ENCODE peak calls at places on chromosomes 3 and 15, in nine cellular contexts. One of them, this sample, is unnamed.
A peak's percentile ranks its signal among the peaks of the same experiment; 100 is the strongest.

GRCh38 chr3:32817195-32817560 is 619 bp upstream of the TRIM71 start:
- DNase-seq in hepatocyte: peak; percentile 68
- DNase-seq in stimulated activated naive CD8-positive, alpha-beta T cell treated with anti-CD3 and anti-CD28 coated beads, Interleukin-15, Interleukin-2, amounts not matched to agents 100 U/mL and 50 U/mL, for 24 hours: peak; percentile 24
- DNase-seq in uterus: no peak
- DNase-seq in activated CD8-positive, alpha-beta memory T cell treated with anti-CD3 and anti-CD28 coated beads, Interleukin-2, amount 50 U/mL, for 48 hours: peak; percentile 55
- DNase-seq in right lobe of liver: no peak
- DNase-seq in ovary: no peak
- DNase-seq in HFF-Myc: no peak
- DNase-seq in NCI-H2171 treated with DMSO at 0.1 percent for 48 hours: no peak
- DNase-seq in this sample: peak; percentile 33

GRCh38 chr3:171363211-171363610 is 97.0 kb downstream of the TNIK start:
- DNase-seq in hepatocyte: no peak
- DNase-seq in stimulated activated naive CD8-positive, alpha-beta T cell treated with anti-CD3 and anti-CD28 coated beads, Interleukin-15, Interleukin-2, amounts not matched to agents 100 U/mL and 50 U/mL, for 24 hours: no peak
- DNase-seq in uterus: no peak
- DNase-seq in activated CD8-positive, alpha-beta memory T cell treated with anti-CD3 and anti-CD28 coated beads, Interleukin-2, amount 50 U/mL, for 48 hours: no peak
- DNase-seq in right lobe of liver: no peak
- DNase-seq in ovary: no peak
- DNase-seq in HFF-Myc: no peak
- DNase-seq in NCI-H2171 treated with DMSO at 0.1 percent for 48 hours: no peak
- DNase-seq in this sample: no peak

GRCh38 chr3:181851063-181851462 is 139.3 kb downstream of the SOX2 start:
- DNase-seq in hepatocyte: peak; percentile 36
- DNase-seq in stimulated activated naive CD8-positive, alpha-beta T cell treated with anti-CD3 and anti-CD28 coated beads, Interleukin-15, Interleukin-2, amounts not matched to agents 100 U/mL and 50 U/mL, for 24 hours: no peak
- DNase-seq in uterus: no peak
- DNase-seq in activated CD8-positive, alpha-beta memory T cell treated with anti-CD3 and anti-CD28 coated beads, Interleukin-2, amount 50 U/mL, for 48 hours: no peak
- DNase-seq in right lobe of liver: no peak
- DNase-seq in ovary: no peak
- DNase-seq in HFF-Myc: no peak
- DNase-seq in NCI-H2171 treated with DMSO at 0.1 percent for 48 hours: peak; percentile 65
- DNase-seq in this sample: no peak

GRCh38 chr15:101288905-101289513 is 6.0 kb downstream of the SNRPA1 start:
- DNase-seq in hepatocyte: peak; percentile 72
- DNase-seq in stimulated activated naive CD8-positive, alpha-beta T cell treated with anti-CD3 and anti-CD28 coated beads, Interleukin-15, Interleukin-2, amounts not matched to agents 100 U/mL and 50 U/mL, for 24 hours: no peak
- DNase-seq in uterus: no peak
- DNase-seq in activated CD8-positive, alpha-beta memory T cell treated with anti-CD3 and anti-CD28 coated beads, Interleukin-2, amount 50 U/mL, for 48 hours: peak; percentile 28
- DNase-seq in right lobe of liver: no peak
- DNase-seq in ovary: no peak
- DNase-seq in HFF-Myc: no peak
- DNase-seq in NCI-H2171 treated with DMSO at 0.1 percent for 48 hours: peak; percentile 52
- DNase-seq in this sample: no peak

GRCh38 chr3:125643127-125643526 is 47.8 kb upstream of the OSBPL11 start:
- DNase-seq in hepatocyte: no peak
- DNase-seq in stimulated activated naive CD8-positive, alpha-beta T cell treated with anti-CD3 and anti-CD28 coated beads, Interleukin-15, Interleukin-2, amounts not matched to agents 100 U/mL and 50 U/mL, for 24 hours: no peak
- DNase-seq in uterus: no peak
- DNase-seq in activated CD8-positive, alpha-beta memory T cell treated with anti-CD3 and anti-CD28 coated beads, Interleukin-2, amount 50 U/mL, for 48 hours: no peak
- DNase-seq in right lobe of liver: no peak
- DNase-seq in ovary: no peak
- DNase-seq in HFF-Myc: no peak
- DNase-seq in NCI-H2171 treated with DMSO at 0.1 percent for 48 hours: no peak
- DNase-seq in this sample: no peak

GRCh38 chr3:41304603-41305002 is 105.3 kb downstream of the CTNNB1 start:
- DNase-seq in hepatocyte: peak; percentile 18
- DNase-seq in stimulated activated naive CD8-positive, alpha-beta T cell treated with anti-CD3 and anti-CD28 coated beads, Interleukin-15, Interleukin-2, amounts not matched to agents 100 U/mL and 50 U/mL, for 24 hours: no peak
- DNase-seq in uterus: no peak
- DNase-seq in activated CD8-positive, alpha-beta memory T cell treated with anti-CD3 and anti-CD28 coated beads, Interleukin-2, amount 50 U/mL, for 48 hours: no peak
- DNase-seq in right lobe of liver: peak; percentile 28
- DNase-seq in ovary: no peak
- DNase-seq in HFF-Myc: no peak
- DNase-seq in NCI-H2171 treated with DMSO at 0.1 percent for 48 hours: peak; percentile 20
- DNase-seq in this sample: no peak

GRCh38 chr15:89332446-89332845 is 2.2 kb downstream of the POLG start:
- DNase-seq in hepatocyte: no peak
- DNase-seq in stimulated activated naive CD8-positive, alpha-beta T cell treated with anti-CD3 and anti-CD28 coated beads, Interleukin-15, Interleukin-2, amounts not matched to agents 100 U/mL and 50 U/mL, for 24 hours: peak; percentile 43
- DNase-seq in uterus: no peak
- DNase-seq in activated CD8-positive, alpha-beta memory T cell treated with anti-CD3 and anti-CD28 coated beads, Interleukin-2, amount 50 U/mL, for 48 hours: no peak
- DNase-seq in right lobe of liver: no peak
- DNase-seq in ovary: no peak
- DNase-seq in HFF-Myc: no peak
- DNase-seq in NCI-H2171 treated with DMSO at 0.1 percent for 48 hours: no peak
- DNase-seq in this sample: no peak

GRCh38 chr15:95175914-95176658 is 944.7 kb downstream of the MCTP2 start:
- DNase-seq in hepatocyte: no peak
- DNase-seq in stimulated activated naive CD8-positive, alpha-beta T cell treated with anti-CD3 and anti-CD28 coated beads, Interleukin-15, Interleukin-2, amounts not matched to agents 100 U/mL and 50 U/mL, for 24 hours: no peak
- DNase-seq in uterus: no peak
- DNase-seq in activated CD8-positive, alpha-beta memory T cell treated with anti-CD3 and anti-CD28 coated beads, Interleukin-2, amount 50 U/mL, for 48 hours: no peak
- DNase-seq in right lobe of liver: no peak
- DNase-seq in ovary: no peak
- DNase-seq in HFF-Myc: no peak
- DNase-seq in NCI-H2171 treated with DMSO at 0.1 percent for 48 hours: no peak
- DNase-seq in this sample: no peak

GRCh38 chr3:71056327-71056726 is 527.2 kb downstream of the FOXP1 start:
- DNase-seq in hepatocyte: no peak
- DNase-seq in stimulated activated naive CD8-positive, alpha-beta T cell treated with anti-CD3 and anti-CD28 coated beads, Interleukin-15, Interleukin-2, amounts not matched to agents 100 U/mL and 50 U/mL, for 24 hours: no peak
- DNase-seq in uterus: no peak
- DNase-seq in activated CD8-positive, alpha-beta memory T cell treated with anti-CD3 and anti-CD28 coated beads, Interleukin-2, amount 50 U/mL, for 48 hours: no peak
- DNase-seq in right lobe of liver: no peak
- DNase-seq in ovary: no peak
- DNase-seq in HFF-Myc: no peak
- DNase-seq in NCI-H2171 treated with DMSO at 0.1 percent for 48 hours: no peak
- DNase-seq in this sample: no peak

GRCh38 chr15:66293419-66294156 is at the start of gene DIS3L:
- DNase-seq in hepatocyte: peak; percentile 80
- DNase-seq in stimulated activated naive CD8-positive, alpha-beta T cell treated with anti-CD3 and anti-CD28 coated beads, Interleukin-15, Interleukin-2, amounts not matched to agents 100 U/mL and 50 U/mL, for 24 hours: peak; percentile 71
- DNase-seq in uterus: peak; percentile 37
- DNase-seq in activated CD8-positive, alpha-beta memory T cell treated with anti-CD3 and anti-CD28 coated beads, Interleukin-2, amount 50 U/mL, for 48 hours: peak; percentile 84
- DNase-seq in right lobe of liver: peak; percentile 68
- DNase-seq in ovary: peak; percentile 46
- DNase-seq in HFF-Myc: no peak
- DNase-seq in NCI-H2171 treated with DMSO at 0.1 percent for 48 hours: peak; percentile 65
- DNase-seq in this sample: peak; percentile 71

GRCh38 chr3:127484601-127485388 is 105.7 kb downstream of the TPRA1 start:
- DNase-seq in hepatocyte: no peak
- DNase-seq in stimulated activated naive CD8-positive, alpha-beta T cell treated with anti-CD3 and anti-CD28 coated beads, Interleukin-15, Interleukin-2, amounts not matched to agents 100 U/mL and 50 U/mL, for 24 hours: peak; percentile 23
- DNase-seq in uterus: no peak
- DNase-seq in activated CD8-positive, alpha-beta memory T cell treated with anti-CD3 and anti-CD28 coated beads, Interleukin-2, amount 50 U/mL, for 48 hours: peak; percentile 62
- DNase-seq in right lobe of liver: no peak
- DNase-seq in ovary: no peak
- DNase-seq in HFF-Myc: peak; percentile 2
- DNase-seq in NCI-H2171 treated with DMSO at 0.1 percent for 48 hours: no peak
- DNase-seq in this sample: no peak

GRCh38 chr15:74402873-74403589 is 30.7 kb downstream of the SEMA7A start:
- DNase-seq in hepatocyte: no peak
- DNase-seq in stimulated activated naive CD8-positive, alpha-beta T cell treated with anti-CD3 and anti-CD28 coated beads, Interleukin-15, Interleukin-2, amounts not matched to agents 100 U/mL and 50 U/mL, for 24 hours: peak; percentile 91
- DNase-seq in uterus: no peak
- DNase-seq in activated CD8-positive, alpha-beta memory T cell treated with anti-CD3 and anti-CD28 coated beads, Interleukin-2, amount 50 U/mL, for 48 hours: peak; percentile 89
- DNase-seq in right lobe of liver: peak; percentile 39
- DNase-seq in ovary: no peak
- DNase-seq in HFF-Myc: no peak
- DNase-seq in NCI-H2171 treated with DMSO at 0.1 percent for 48 hours: no peak
- DNase-seq in this sample: no peak

GRCh38 chr3:159045279-159045678 is 243.4 kb downstream of the MFSD1 start:
- DNase-seq in hepatocyte: no peak
- DNase-seq in stimulated activated naive CD8-positive, alpha-beta T cell treated with anti-CD3 and anti-CD28 coated beads, Interleukin-15, Interleukin-2, amounts not matched to agents 100 U/mL and 50 U/mL, for 24 hours: no peak
- DNase-seq in uterus: no peak
- DNase-seq in activated CD8-positive, alpha-beta memory T cell treated with anti-CD3 and anti-CD28 coated beads, Interleukin-2, amount 50 U/mL, for 48 hours: no peak
- DNase-seq in right lobe of liver: no peak
- DNase-seq in ovary: no peak
- DNase-seq in HFF-Myc: no peak
- DNase-seq in NCI-H2171 treated with DMSO at 0.1 percent for 48 hours: no peak
- DNase-seq in this sample: no peak

GRCh38 chr3:24299236-24299635 is 195.4 kb downstream of the THRB start:
- DNase-seq in hepatocyte: no peak
- DNase-seq in stimulated activated naive CD8-positive, alpha-beta T cell treated with anti-CD3 and anti-CD28 coated beads, Interleukin-15, Interleukin-2, amounts not matched to agents 100 U/mL and 50 U/mL, for 24 hours: no peak
- DNase-seq in uterus: no peak
- DNase-seq in activated CD8-positive, alpha-beta memory T cell treated with anti-CD3 and anti-CD28 coated beads, Interleukin-2, amount 50 U/mL, for 48 hours: no peak
- DNase-seq in right lobe of liver: no peak
- DNase-seq in ovary: no peak
- DNase-seq in HFF-Myc: no peak
- DNase-seq in NCI-H2171 treated with DMSO at 0.1 percent for 48 hours: no peak
- DNase-seq in this sample: no peak

GRCh38 chr3:122268257-122269024 is 56.6 kb upstream of the CSTA start:
- DNase-seq in hepatocyte: no peak
- DNase-seq in stimulated activated naive CD8-positive, alpha-beta T cell treated with anti-CD3 and anti-CD28 coated beads, Interleukin-15, Interleukin-2, amounts not matched to agents 100 U/mL and 50 U/mL, for 24 hours: no peak
- DNase-seq in uterus: no peak
- DNase-seq in activated CD8-positive, alpha-beta memory T cell treated with anti-CD3 and anti-CD28 coated beads, Interleukin-2, amount 50 U/mL, for 48 hours: no peak
- DNase-seq in right lobe of liver: no peak
- DNase-seq in ovary: no peak
- DNase-seq in HFF-Myc: no peak
- DNase-seq in NCI-H2171 treated with DMSO at 0.1 percent for 48 hours: no peak
- DNase-seq in this sample: no peak